ENCODE peak calls at places on chromosome 16, in five cellular contexts. Z is hepatocyte, U is Caco-2, S is fibroblast of lung, A is AG09309. L is an unnamed sample.
A peak's percentile ranks its signal among the peaks of the same experiment; 100 is the strongest.

GRCh38 chr16:67649494-67649931 is 4.6 kb downstream of the CARMIL2 start:
- DNase-seq in Z (no peak), U (no peak), S (no peak), A (no peak), L (no peak)

GRCh38 chr16:16797239-16797638 is 418.3 kb downstream of the NPIPA7 start:
- DNase-seq in A (no peak), S (no peak), Z (peak; percentile 21), U (no peak), L (no peak)

GRCh38 chr16:87451563-87452210 is 41.1 kb downstream of the ZCCHC14 start:
- DNase-seq in Z (no peak), S (no peak), U (no peak), A (no peak), L (no peak)

GRCh38 chr16:66886914-66887313 is 6.6 kb downstream of the PDP2 start:
- DNase-seq in S (no peak), U (no peak), A (no peak), Z (no peak), L (no peak)

GRCh38 chr16:73126453-73126853 is 78.5 kb upstream of the ZFHX3 start:
- DNase-seq in Z (peak; percentile 60), S (peak; percentile 95), U (no peak), A (peak; percentile 59), L (peak; percentile 94)

GRCh38 chr16:21645261-21645721 is 7.1 kb downstream of the IGSF6 start:
- DNase-seq in S (peak; percentile 47), A (no peak), Z (no peak), U (no peak), L (no peak)

GRCh38 chr16:17921357-17921978 is 415.1 kb downstream of the NPIPA8 start:
- DNase-seq in Z (peak; percentile 11), S (no peak), U (peak; percentile 53), A (no peak), L (no peak)

GRCh38 chr16:75733305-75734141 is 7.2 kb upstream of the CPHXL start:
- DNase-seq in Z (peak; percentile 34), A (peak; percentile 21), U (peak; percentile 84), S (peak; percentile 92), L (peak; percentile 30)

GRCh38 chr16:88348377-88349152 is 34.2 kb upstream of the ZNF469 start:
- DNase-seq in U (no peak), Z (no peak), A (no peak), S (no peak), L (no peak)

DNA sequence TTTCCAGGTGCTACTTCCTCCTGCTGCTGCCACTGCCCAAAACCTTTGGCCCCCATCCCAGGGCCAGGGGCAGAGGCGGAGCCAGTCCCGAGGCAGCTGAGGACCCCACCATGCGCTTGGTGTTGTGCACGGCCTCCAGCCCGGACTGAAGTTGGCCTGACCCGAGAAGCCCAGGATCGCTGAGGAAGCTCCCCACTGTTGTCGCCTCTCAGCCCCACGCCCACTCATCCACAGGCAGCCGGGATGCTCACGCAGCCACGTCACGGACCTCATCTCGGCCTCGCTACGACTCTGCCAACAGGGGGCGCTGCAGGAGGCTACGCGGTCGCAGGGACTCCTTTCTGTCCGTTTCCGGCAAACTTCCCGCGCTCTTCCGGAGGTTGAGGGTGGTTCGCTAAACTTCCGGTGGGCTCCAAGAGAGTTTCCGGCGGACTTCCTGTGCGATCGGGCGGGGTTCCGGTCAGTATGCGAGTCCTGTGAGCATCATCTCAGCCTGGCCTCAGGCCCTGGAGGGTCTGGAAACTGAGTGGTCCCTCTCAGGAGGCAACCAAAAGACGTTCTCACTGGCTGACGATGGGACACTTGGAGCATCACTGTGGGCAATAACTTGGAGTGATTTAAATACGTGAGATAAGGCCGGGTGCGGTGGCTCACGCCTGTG is 12.4 kb downstream of the ZG16B start:
- DNase-seq in S (peak; percentile 62), A (no peak), Z (no peak), U (no peak), L (no peak)
- H3K4me3 ChIP-seq in S (no peak overlapping the region), A (peak overlapping the region; percentile 11), Z (no peak overlapping the region), U (no peak overlapping the region), L (no peak overlapping the region)

GRCh38 chr16:31132303-31132978 is 3.1 kb downstream of the PRSS8 start:
- DNase-seq in U (no peak), S (no peak), A (no peak), Z (peak; percentile 7), L (no peak)

GRCh38 chr16:31134625-31135534 is 647 bp downstream of the PRSS8 start:
- DNase-seq in A (no peak), S (peak; percentile 8), Z (peak; percentile 80), U (peak; percentile 67), L (no peak)

GRCh38 chr16:31135535-31136286 is at the start of gene PRSS8:
- DNase-seq in A (no peak), U (peak; percentile 89), S (no peak), Z (peak; percentile 90), L (no peak)

GRCh38 chr16:31132979-31133599 is 2.4 kb downstream of the PRSS8 start:
- DNase-seq in U (no peak), Z (no peak), S (no peak), A (no peak), L (no peak)

GRCh38 chr16:31134091-31134571 is 1.4 kb downstream of the PRSS8 start:
- DNase-seq in A (no peak), U (no peak), S (no peak), Z (peak; percentile 30), L (no peak)
- H3K4me3 ChIP-seq in A (no peak overlapping the region), U (peak overlapping the region; percentile 78), S (no peak overlapping the region), Z (peak overlapping the region; percentile 83), L (no peak overlapping the region)

GRCh38 chr16:81971853-81972252 is 39.4 kb downstream of the SDR42E1 start:
- DNase-seq in S (no peak), Z (no peak), U (no peak), A (no peak), L (no peak)
- H3K4me3 ChIP-seq in S (no peak overlapping the region), Z (no peak overlapping the region), U (no peak overlapping the region), A (no peak overlapping the region), L (no peak overlapping the region)

GRCh38 chr16:49587051-49587450 is 213.4 kb downstream of the C16orf78 start:
- DNase-seq in A (no peak), S (no peak), Z (no peak), U (peak; percentile 11), L (no peak)

GRCh38 chr16:49588729-49589384 is 215.3 kb downstream of the C16orf78 start:
- DNase-seq in S (peak; percentile 44), Z (no peak), U (peak; percentile 23), A (no peak), L (peak; percentile 10)

GRCh38 chr16:49588061-49588460 is 214.5 kb downstream of the C16orf78 start:
- DNase-seq in Z (no peak), U (peak; percentile 17), S (no peak), A (no peak), L (no peak)

GRCh38 chr16:49586466-49586865 is 212.9 kb downstream of the C16orf78 start:
- DNase-seq in U (peak; percentile 7), A (no peak), S (no peak), Z (no peak), L (no peak)

DNA sequence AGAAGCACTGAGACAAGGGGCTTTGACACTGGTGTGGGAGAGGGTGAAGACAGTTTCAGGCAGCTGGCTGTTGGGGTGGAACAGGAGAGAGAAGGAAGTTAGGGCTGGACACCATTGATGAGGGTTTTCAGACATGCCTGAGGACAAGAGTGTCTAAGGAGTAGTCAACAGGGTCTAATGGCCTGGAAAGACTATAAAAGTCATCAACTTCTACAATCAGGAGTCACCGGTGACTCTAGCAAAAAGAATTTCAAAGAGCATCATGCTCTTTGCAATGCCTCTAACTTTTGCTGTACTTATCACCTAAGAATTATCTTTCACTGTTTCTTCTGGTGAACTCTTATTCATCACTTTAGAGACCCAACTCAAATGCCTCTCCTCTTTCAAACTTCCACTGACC is 213.9 kb downstream of the C16orf78 start:
- DNase-seq in A (no peak), U (no peak), Z (no peak), S (no peak), L (no peak)
- H3K4me3 ChIP-seq in A (no peak overlapping the region), U (no peak overlapping the region), Z (no peak overlapping the region), S (no peak overlapping the region), L (no peak overlapping the region)